ENCODE peak calls at places on chromosomes 11 and 22, in eight cellular contexts. One of them, this sample, is unnamed.

GRCh38 chr11:79253280-79253679 is 187.6 kb downstream of the TENM4 start:
- DNase-seq in HFF-Myc: no peak
- DNase-seq in IMR-90: no peak
- DNase-seq in GM10248: no peak
- DNase-seq in mammary epithelial cell: no peak
- DNase-seq in left lung: no peak
- DNase-seq in body of pancreas: no peak
- DNase-seq in fibroblast of the aortic adventitia: no peak
- DNase-seq in this sample: no peak

GRCh38 chr11:43942651-43943356 is 367 bp downstream of the C11orf96 start:
- DNase-seq in HFF-Myc: no peak
- DNase-seq in IMR-90: peak; percentile 33
- DNase-seq in GM10248: no peak
- DNase-seq in mammary epithelial cell: no peak
- DNase-seq in left lung: peak; percentile 77
- DNase-seq in body of pancreas: no peak
- DNase-seq in fibroblast of the aortic adventitia: no peak
- DNase-seq in this sample: peak; percentile 52

GRCh38 chr11:31806186-31806943 is 4.8 kb downstream of the PAX6 start:
- DNase-seq in HFF-Myc: no peak
- DNase-seq in IMR-90: no peak
- DNase-seq in GM10248: peak; percentile 15
- DNase-seq in mammary epithelial cell: no peak
- DNase-seq in left lung: peak; percentile 70
- DNase-seq in body of pancreas: no peak
- DNase-seq in fibroblast of the aortic adventitia: no peak
- DNase-seq in this sample: no peak

GRCh38 chr11:130499828-130500227 is 51.4 kb downstream of the ADAMTS15 start:
- DNase-seq in HFF-Myc: no peak
- DNase-seq in IMR-90: peak; percentile 56
- DNase-seq in GM10248: no peak
- DNase-seq in mammary epithelial cell: peak; percentile 13
- DNase-seq in left lung: no peak
- DNase-seq in body of pancreas: no peak
- DNase-seq in fibroblast of the aortic adventitia: peak; percentile 65
- DNase-seq in this sample: no peak

GRCh38 chr11:1224491-1225385 is 1.9 kb downstream of the MUC5B start:
- DNase-seq in HFF-Myc: no peak
- DNase-seq in IMR-90: no peak
- DNase-seq in GM10248: no peak
- DNase-seq in mammary epithelial cell: peak; percentile 23
- DNase-seq in left lung: peak; percentile 61
- DNase-seq in body of pancreas: no peak
- DNase-seq in fibroblast of the aortic adventitia: no peak
- DNase-seq in this sample: no peak

GRCh38 chr11:103871923-103872551 is 164.4 kb upstream of the DDI1 start:
- DNase-seq in HFF-Myc: no peak
- DNase-seq in IMR-90: no peak
- DNase-seq in GM10248: no peak
- DNase-seq in mammary epithelial cell: no peak
- DNase-seq in left lung: no peak
- DNase-seq in body of pancreas: no peak
- DNase-seq in fibroblast of the aortic adventitia: peak; percentile 40
- DNase-seq in this sample: no peak

GRCh38 chr11:46896719-46897406 is 21.5 kb downstream of the LRP4 start:
- DNase-seq in HFF-Myc: no peak
- DNase-seq in IMR-90: peak; percentile 37
- DNase-seq in GM10248: peak; percentile 44
- DNase-seq in mammary epithelial cell: peak; percentile 44
- DNase-seq in left lung: no peak
- DNase-seq in body of pancreas: no peak
- DNase-seq in fibroblast of the aortic adventitia: no peak
- DNase-seq in this sample: peak; percentile 33

GRCh38 chr22:31089101-31090100 is 8.3 kb downstream of the SMTN start:
- DNase-seq in HFF-Myc: no peak
- DNase-seq in IMR-90: no peak
- DNase-seq in GM10248: peak; percentile 80
- DNase-seq in mammary epithelial cell: no peak
- DNase-seq in left lung: peak; percentile 86
- DNase-seq in body of pancreas: peak; percentile 36
- DNase-seq in fibroblast of the aortic adventitia: peak; percentile 53
- DNase-seq in this sample: peak; percentile 20

GRCh38 chr11:27705873-27706820 is 5.9 kb upstream of the BDNF start:
- DNase-seq in HFF-Myc: no peak
- DNase-seq in IMR-90: peak; percentile 64
- DNase-seq in GM10248: peak; percentile 33
- DNase-seq in mammary epithelial cell: no peak
- DNase-seq in left lung: no peak
- DNase-seq in body of pancreas: no peak
- DNase-seq in fibroblast of the aortic adventitia: peak; percentile 45
- DNase-seq in this sample: no peak

GRCh38 chr11:2748061-2748813 is 48.4 kb upstream of the KCNQ1OT1 start:
- DNase-seq in HFF-Myc: no peak
- DNase-seq in IMR-90: no peak
- DNase-seq in GM10248: no peak
- DNase-seq in mammary epithelial cell: no peak
- DNase-seq in left lung: peak; percentile 56
- DNase-seq in body of pancreas: no peak
- DNase-seq in fibroblast of the aortic adventitia: no peak
- DNase-seq in this sample: no peak

GRCh38 chr11:118434123-118434552 is 2.2 kb upstream of the KMT2A start:
- DNase-seq in HFF-Myc: no peak
- DNase-seq in IMR-90: peak; percentile 48
- DNase-seq in GM10248: no peak
- DNase-seq in mammary epithelial cell: no peak
- DNase-seq in left lung: no peak
- DNase-seq in body of pancreas: no peak
- DNase-seq in fibroblast of the aortic adventitia: peak; percentile 55
- DNase-seq in this sample: peak; percentile 39

GRCh38 chr11:1219446-1219835 is 3.4 kb upstream of the MUC5B start:
- DNase-seq in HFF-Myc: no peak
- DNase-seq in IMR-90: no peak
- DNase-seq in GM10248: no peak
- DNase-seq in mammary epithelial cell: no peak
- DNase-seq in left lung: peak; percentile 57
- DNase-seq in body of pancreas: no peak
- DNase-seq in fibroblast of the aortic adventitia: no peak
- DNase-seq in this sample: no peak

GRCh38 chr11:130022799-130023198 is 20.2 kb upstream of the PRDM10 start:
- DNase-seq in HFF-Myc: no peak
- DNase-seq in IMR-90: no peak
- DNase-seq in GM10248: no peak
- DNase-seq in mammary epithelial cell: no peak
- DNase-seq in left lung: no peak
- DNase-seq in body of pancreas: no peak
- DNase-seq in fibroblast of the aortic adventitia: no peak
- DNase-seq in this sample: no peak

GRCh38 chr11:63558459-63559157 is 4.6 kb downstream of the PLAAT2 start:
- DNase-seq in HFF-Myc: no peak
- DNase-seq in IMR-90: no peak
- DNase-seq in GM10248: no peak
- DNase-seq in mammary epithelial cell: no peak
- DNase-seq in left lung: no peak
- DNase-seq in body of pancreas: no peak
- DNase-seq in fibroblast of the aortic adventitia: no peak
- DNase-seq in this sample: no peak

GRCh38 chr11:110298298-110298765 is 1.9 kb upstream of the RDX start:
- DNase-seq in HFF-Myc: no peak
- DNase-seq in IMR-90: no peak
- DNase-seq in GM10248: no peak
- DNase-seq in mammary epithelial cell: peak; percentile 47
- DNase-seq in left lung: no peak
- DNase-seq in body of pancreas: peak; percentile 39
- DNase-seq in fibroblast of the aortic adventitia: no peak
- DNase-seq in this sample: no peak

GRCh38 chr11:100817620-100818019 is 130.5 kb downstream of the ARHGAP42 start:
- DNase-seq in HFF-Myc: no peak
- DNase-seq in IMR-90: no peak
- DNase-seq in GM10248: no peak
- DNase-seq in mammary epithelial cell: no peak
- DNase-seq in left lung: no peak
- DNase-seq in body of pancreas: no peak
- DNase-seq in fibroblast of the aortic adventitia: no peak
- DNase-seq in this sample: no peak

GRCh38 chr11:12019337-12019736 is 10.9 kb upstream of the DKK3 start:
- DNase-seq in HFF-Myc: no peak
- DNase-seq in IMR-90: peak; percentile 87
- DNase-seq in GM10248: no peak
- DNase-seq in mammary epithelial cell: peak; percentile 37
- DNase-seq in left lung: no peak
- DNase-seq in body of pancreas: no peak
- DNase-seq in fibroblast of the aortic adventitia: peak; percentile 93
- DNase-seq in this sample: peak; percentile 92
- TF ChIP-seq CTCF in HFF-Myc: no peak
- TF ChIP-seq CTCF in IMR-90: no peak
- TF ChIP-seq CTCF in GM10248: no peak
- TF ChIP-seq CTCF in mammary epithelial cell: no peak
- TF ChIP-seq CTCF in left lung: no peak
- TF ChIP-seq CTCF in body of pancreas: no peak
- TF ChIP-seq CTCF in fibroblast of the aortic adventitia: no peak
- TF ChIP-seq CTCF in this sample: no peak

GRCh38 chr11:128757235-128757711 is 63.4 kb downstream of the FLI1 start:
- DNase-seq in HFF-Myc: no peak
- DNase-seq in IMR-90: peak; percentile 48
- DNase-seq in GM10248: peak; percentile 82
- DNase-seq in mammary epithelial cell: peak; percentile 29
- DNase-seq in left lung: peak; percentile 14
- DNase-seq in body of pancreas: no peak
- DNase-seq in fibroblast of the aortic adventitia: no peak
- DNase-seq in this sample: peak; percentile 29
- TF ChIP-seq CTCF in HFF-Myc: peak; percentile 25
- TF ChIP-seq CTCF in IMR-90: peak; percentile 41
- TF ChIP-seq CTCF in GM10248: peak; percentile 75
- TF ChIP-seq CTCF in mammary epithelial cell: peak; percentile 41
- TF ChIP-seq CTCF in left lung: peak; percentile 60
- TF ChIP-seq CTCF in body of pancreas: no peak
- TF ChIP-seq CTCF in fibroblast of the aortic adventitia: peak; percentile 5
- TF ChIP-seq CTCF in this sample: peak; percentile 37

GRCh38 chr11:116513894-116514293 is 258.9 kb downstream of the BUD13 start:
- DNase-seq in HFF-Myc: peak; percentile 4
- DNase-seq in IMR-90: peak; percentile 28
- DNase-seq in GM10248: peak; percentile 47
- DNase-seq in mammary epithelial cell: no peak
- DNase-seq in left lung: no peak
- DNase-seq in body of pancreas: peak; percentile 48
- DNase-seq in fibroblast of the aortic adventitia: peak; percentile 43
- DNase-seq in this sample: peak; percentile 15
- TF ChIP-seq CTCF in HFF-Myc: peak; percentile 40
- TF ChIP-seq CTCF in IMR-90: peak; percentile 28
- TF ChIP-seq CTCF in GM10248: peak; percentile 33
- TF ChIP-seq CTCF in mammary epithelial cell: peak; percentile 46
- TF ChIP-seq CTCF in left lung: no peak
- TF ChIP-seq CTCF in body of pancreas: peak; percentile 19
- TF ChIP-seq CTCF in fibroblast of the aortic adventitia: peak; percentile 46
- TF ChIP-seq CTCF in this sample: no peak

GRCh38 chr11:119496997-119497396 is 74.0 kb upstream of the THY1 start:
- DNase-seq in HFF-Myc: no peak
- DNase-seq in IMR-90: no peak
- DNase-seq in GM10248: no peak
- DNase-seq in mammary epithelial cell: no peak
- DNase-seq in left lung: no peak
- DNase-seq in body of pancreas: no peak
- DNase-seq in fibroblast of the aortic adventitia: no peak
- DNase-seq in this sample: no peak

GRCh38 chr11:119496453-119496852 is 73.5 kb upstream of the THY1 start:
- DNase-seq in HFF-Myc: peak; percentile 59
- DNase-seq in IMR-90: no peak
- DNase-seq in GM10248: no peak
- DNase-seq in mammary epithelial cell: no peak
- DNase-seq in left lung: no peak
- DNase-seq in body of pancreas: no peak
- DNase-seq in fibroblast of the aortic adventitia: peak; percentile 21
- DNase-seq in this sample: no peak

GRCh38 chr11:119501777-119502405 is 78.9 kb upstream of the THY1 start:
- DNase-seq in HFF-Myc: no peak
- DNase-seq in IMR-90: no peak
- DNase-seq in GM10248: no peak
- DNase-seq in mammary epithelial cell: no peak
- DNase-seq in left lung: no peak
- DNase-seq in body of pancreas: no peak
- DNase-seq in fibroblast of the aortic adventitia: no peak
- DNase-seq in this sample: no peak

GRCh38 chr11:119493712-119494111 is 70.7 kb upstream of the THY1 start:
- DNase-seq in HFF-Myc: no peak
- DNase-seq in IMR-90: peak; percentile 25
- DNase-seq in GM10248: peak; percentile 39
- DNase-seq in mammary epithelial cell: peak; percentile 43
- DNase-seq in left lung: no peak
- DNase-seq in body of pancreas: peak; percentile 26
- DNase-seq in fibroblast of the aortic adventitia: peak; percentile 36
- DNase-seq in this sample: no peak

GRCh38 chr11:119497717-119498116 is 74.7 kb upstream of the THY1 start:
- DNase-seq in HFF-Myc: no peak
- DNase-seq in IMR-90: no peak
- DNase-seq in GM10248: no peak
- DNase-seq in mammary epithelial cell: no peak
- DNase-seq in left lung: no peak
- DNase-seq in body of pancreas: no peak
- DNase-seq in fibroblast of the aortic adventitia: no peak
- DNase-seq in this sample: no peak
- TF ChIP-seq CTCF in HFF-Myc: no peak
- TF ChIP-seq CTCF in IMR-90: no peak
- TF ChIP-seq CTCF in GM10248: no peak
- TF ChIP-seq CTCF in mammary epithelial cell: no peak
- TF ChIP-seq CTCF in left lung: no peak
- TF ChIP-seq CTCF in body of pancreas: no peak
- TF ChIP-seq CTCF in fibroblast of the aortic adventitia: no peak
- TF ChIP-seq CTCF in this sample: no peak

DNA sequence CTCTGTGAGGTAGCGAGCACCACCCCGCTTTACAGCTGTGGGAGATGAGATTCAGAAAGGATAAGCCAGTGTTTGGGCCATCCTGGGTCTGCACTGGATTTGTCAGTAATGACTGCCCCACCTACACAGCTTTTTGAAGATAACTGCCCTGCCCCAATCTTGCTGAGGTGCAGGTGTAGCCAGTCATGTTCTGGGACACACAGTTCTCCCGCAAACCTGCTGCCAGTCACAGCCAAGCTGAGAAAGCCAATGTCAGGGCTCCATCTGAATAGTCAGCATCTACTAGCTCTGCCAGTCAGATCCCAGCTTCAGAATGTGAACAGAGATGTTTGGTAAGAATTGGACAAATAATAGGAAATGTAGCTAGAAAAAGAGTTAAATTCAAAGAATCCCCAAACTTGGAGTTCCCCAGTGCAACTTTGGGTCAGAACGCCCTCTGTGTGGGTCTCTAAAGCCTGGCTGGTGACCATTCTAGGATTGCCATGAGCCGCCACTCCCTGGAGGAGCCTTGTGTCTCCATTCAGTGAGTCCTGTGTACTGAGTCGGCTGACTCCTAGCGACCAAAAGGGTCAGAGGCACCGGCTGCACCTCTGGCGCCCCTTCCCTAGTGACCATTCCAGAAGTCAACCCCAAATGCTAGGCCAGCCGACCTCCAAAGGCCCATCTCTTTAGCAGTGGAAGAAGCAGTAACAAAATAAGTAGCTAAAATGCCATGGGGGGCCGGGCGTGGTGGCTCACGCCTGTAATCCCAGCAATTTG is 2.4 kb upstream of the MB start:
- DNase-seq in HFF-Myc: no peak
- DNase-seq in IMR-90: no peak
- DNase-seq in GM10248: no peak
- DNase-seq in mammary epithelial cell: no peak
- DNase-seq in left lung: no peak
- DNase-seq in body of pancreas: no peak
- DNase-seq in fibroblast of the aortic adventitia: no peak
- DNase-seq in this sample: no peak
- TF ChIP-seq CTCF in HFF-Myc: no peak
- TF ChIP-seq CTCF in IMR-90: no peak
- TF ChIP-seq CTCF in GM10248: no peak
- TF ChIP-seq CTCF in mammary epithelial cell: no peak
- TF ChIP-seq CTCF in left lung: no peak
- TF ChIP-seq CTCF in body of pancreas: no peak
- TF ChIP-seq CTCF in fibroblast of the aortic adventitia: no peak
- TF ChIP-seq CTCF in this sample: no peak